ENCODE peak calls at places on chromosomes 5 and 9, in five cellular contexts. H, Q, Z, T and N are unnamed samples.

GRCh38 chr9:37539634-37540033 is 36.5 kb downstream of the FBXO10 start:
- DNase-seq in T (no peak), H (no peak), Q (no peak), Z (no peak), N (no peak)

GRCh38 chr5:65858316-65858715 is 68.1 kb upstream of the ERBIN start:
- DNase-seq in Q (no peak), Z (no peak), H (no peak), T (no peak), N (peak)

GRCh38 chr5:150640311-150641005 is at the start of gene SYNPO:
- DNase-seq in H (peak), Z (no peak), T (no peak), Q (peak), N (peak)

GRCh38 chr9:77714077-77714549 is 66.0 kb upstream of the GNA14 start:
- DNase-seq in Z (no peak), T (no peak), Q (no peak), H (no peak), N (peak)

GRCh38 chr5:157348049-157348400 is 82.1 kb downstream of the CYFIP2 start:
- DNase-seq in H (no peak), T (no peak), Q (no peak), Z (no peak), N (no peak)

GRCh38 chr9:136361047-136361756 is 2.3 kb downstream of the DNLZ start:
- DNase-seq in Q (no peak), T (no peak), Z (no peak), H (no peak), N (no peak)

GRCh38 chr5:180122875-180123274 is 51.3 kb upstream of the RNF130 start:
- DNase-seq in T (no peak), Q (no peak), H (no peak), Z (no peak), N (no peak)

GRCh38 chr5:89733772-89734171 is 675.8 kb downstream of the CETN3 start:
- DNase-seq in T (no peak), Q (no peak), H (no peak), Z (no peak), N (no peak)

GRCh38 chr9:94919376-94920098 is 193.0 kb downstream of the AOPEP start:
- DNase-seq in H (no peak), T (no peak), Q (peak), Z (no peak), N (no peak)

GRCh38 chr5:152723482-152723881 is 318.4 kb upstream of the NMUR2 start:
- DNase-seq in Q (no peak), T (no peak), H (no peak), Z (no peak), N (no peak)

GRCh38 chr5:140221697-140222223 is 46.8 kb downstream of the CYSTM1 start:
- DNase-seq in Z (no peak), T (no peak), H (no peak), Q (no peak), N (no peak)

GRCh38 chr5:170149206-170149515 is 43.5 kb downstream of the FOXI1 start:
- DNase-seq in Q (no peak), T (no peak), Z (no peak), H (no peak), N (no peak)

GRCh38 chr5:103258957-103259704 is 568 bp downstream of the MACIR start:
- DNase-seq in Q (peak), Z (peak), H (peak), T (peak), N (peak)

GRCh38 chr5:125026900-125027731 is 280.7 kb upstream of the ZNF608 start:
- DNase-seq in Z (no peak), H (no peak), Q (no peak), T (no peak), N (no peak)

GRCh38 chr9:22165144-22165543 is 156.0 kb upstream of the CDKN2B start:
- DNase-seq in T (no peak), Q (no peak), Z (no peak), H (no peak), N (no peak)

GRCh38 chr9:86503926-86504325 is 149.7 kb upstream of the TUT7 start:
- DNase-seq in Q (no peak), H (no peak), Z (no peak), T (no peak), N (no peak)

GRCh38 chr9:129654641-129655040 is 10.8 kb upstream of the PRRX2 start:
- DNase-seq in Z (no peak), T (no peak), H (no peak), Q (no peak), N (no peak)